ENCODE peak calls at places on chromosomes 12 and 14, in eight cellular contexts. One of them, this sample, is unnamed. For H3K9me2, the result is how much of the 10 kb centered on the place peaks cover.

GRCh38 chr14:104579507-104579906 is at the start of gene C14orf180:
- DNase-seq in OCI-LY7: no peak
- DNase-seq in PC-3: no peak
- DNase-seq in SK-N-SH: peak
- DNase-seq in GM23338: no peak
- DNase-seq in MM.1S: no peak
- DNase-seq in hepatocyte: no peak
- DNase-seq in PC-9: no peak
- DNase-seq in this sample: no peak

GRCh38 chr12:29153231-29153630 is 4.2 kb downstream of the FAR2 start:
- DNase-seq in OCI-LY7: peak
- DNase-seq in PC-3: no peak
- DNase-seq in SK-N-SH: no peak
- DNase-seq in GM23338: peak
- DNase-seq in MM.1S: peak
- DNase-seq in hepatocyte: no peak
- DNase-seq in PC-9: no peak
- DNase-seq in this sample: no peak

GRCh38 chr12:40692617-40693502 is 621 bp downstream of the CNTN1 start:
- DNase-seq in OCI-LY7: no peak
- DNase-seq in PC-3: no peak
- DNase-seq in SK-N-SH: peak
- DNase-seq in GM23338: peak
- DNase-seq in MM.1S: no peak
- DNase-seq in hepatocyte: peak
- DNase-seq in PC-9: no peak
- DNase-seq in this sample: no peak

GRCh38 chr12:58302487-58303011 is 361.2 kb downstream of the ATP23 start:
- DNase-seq in OCI-LY7: peak
- DNase-seq in PC-3: peak
- DNase-seq in SK-N-SH: no peak
- DNase-seq in GM23338: peak
- DNase-seq in MM.1S: no peak
- DNase-seq in hepatocyte: no peak
- DNase-seq in PC-9: peak
- DNase-seq in this sample: no peak

GRCh38 chr12:19003110-19003509 is 126.4 kb upstream of the PLEKHA5 start:
- DNase-seq in OCI-LY7: no peak
- DNase-seq in PC-3: no peak
- DNase-seq in SK-N-SH: no peak
- DNase-seq in GM23338: no peak
- DNase-seq in MM.1S: no peak
- DNase-seq in hepatocyte: no peak
- DNase-seq in PC-9: no peak
- DNase-seq in this sample: no peak

GRCh38 chr12:60710246-60710645 is 1114.4 kb downstream of the SLC16A7 start:
- DNase-seq in OCI-LY7: no peak
- DNase-seq in PC-3: peak
- DNase-seq in SK-N-SH: no peak
- DNase-seq in GM23338: no peak
- DNase-seq in MM.1S: no peak
- DNase-seq in hepatocyte: no peak
- DNase-seq in PC-9: no peak
- DNase-seq in this sample: no peak

GRCh38 chr12:121813951-121814350 is 10.1 kb downstream of the SETD1B start:
- DNase-seq in OCI-LY7: no peak
- DNase-seq in PC-3: no peak
- DNase-seq in SK-N-SH: no peak
- DNase-seq in GM23338: no peak
- DNase-seq in MM.1S: no peak
- DNase-seq in hepatocyte: no peak
- DNase-seq in PC-9: no peak
- DNase-seq in this sample: no peak

GRCh38 chr14:94686511-94687160 is 74.4 kb downstream of the SERPINA3 start:
- DNase-seq in OCI-LY7: no peak
- DNase-seq in PC-3: no peak
- DNase-seq in SK-N-SH: peak
- DNase-seq in GM23338: no peak
- DNase-seq in MM.1S: no peak
- DNase-seq in hepatocyte: no peak
- DNase-seq in PC-9: no peak
- DNase-seq in this sample: no peak

GRCh38 chr14:89303452-89304435 is 113.3 kb downstream of the FOXN3 start:
- DNase-seq in OCI-LY7: peak
- DNase-seq in PC-3: peak
- DNase-seq in SK-N-SH: no peak
- DNase-seq in GM23338: no peak
- DNase-seq in MM.1S: peak
- DNase-seq in hepatocyte: peak
- DNase-seq in PC-9: no peak
- DNase-seq in this sample: no peak

GRCh38 chr12:124524231-124524925 is 43.0 kb downstream of the NCOR2 start:
- DNase-seq in OCI-LY7: no peak
- DNase-seq in PC-3: peak
- DNase-seq in SK-N-SH: no peak
- DNase-seq in GM23338: no peak
- DNase-seq in MM.1S: no peak
- DNase-seq in hepatocyte: no peak
- DNase-seq in PC-9: peak
- DNase-seq in this sample: no peak

GRCh38 chr12:96045566-96045965 is 10.2 kb upstream of the LTA4H start:
- DNase-seq in OCI-LY7: no peak
- DNase-seq in PC-3: no peak
- DNase-seq in SK-N-SH: no peak
- DNase-seq in GM23338: no peak
- DNase-seq in MM.1S: no peak
- DNase-seq in hepatocyte: no peak
- DNase-seq in PC-9: no peak
- DNase-seq in this sample: no peak

GRCh38 chr12:55797068-55797467 is 20.5 kb downstream of the SARNP start:
- DNase-seq in OCI-LY7: peak
- DNase-seq in PC-3: peak
- DNase-seq in SK-N-SH: peak
- DNase-seq in GM23338: peak
- DNase-seq in MM.1S: no peak
- DNase-seq in hepatocyte: peak
- DNase-seq in PC-9: no peak
- DNase-seq in this sample: peak

GRCh38 chr14:58428011-58428807 is 690 bp downstream of the KIAA0586 start:
- DNase-seq in OCI-LY7: peak
- DNase-seq in PC-3: peak
- DNase-seq in SK-N-SH: peak
- DNase-seq in GM23338: peak
- DNase-seq in MM.1S: peak
- DNase-seq in hepatocyte: peak
- DNase-seq in PC-9: peak
- DNase-seq in this sample: peak

GRCh38 chr14:75292016-75292646 is 13.5 kb downstream of the FOS start:
- DNase-seq in OCI-LY7: no peak
- DNase-seq in PC-3: no peak
- DNase-seq in SK-N-SH: no peak
- DNase-seq in GM23338: no peak
- DNase-seq in MM.1S: no peak
- DNase-seq in hepatocyte: no peak
- DNase-seq in PC-9: no peak
- DNase-seq in this sample: no peak

GRCh38 chr12:20283467-20283866 is 84.9 kb upstream of the PDE3A start:
- DNase-seq in OCI-LY7: no peak
- DNase-seq in PC-3: no peak
- DNase-seq in SK-N-SH: no peak
- DNase-seq in GM23338: peak
- DNase-seq in MM.1S: no peak
- DNase-seq in hepatocyte: no peak
- DNase-seq in PC-9: no peak
- DNase-seq in this sample: no peak

GRCh38 chr12:10191865-10192264 is 13.0 kb downstream of the TMEM52B start:
- DNase-seq in OCI-LY7: no peak
- DNase-seq in PC-3: peak
- DNase-seq in SK-N-SH: no peak
- DNase-seq in GM23338: peak
- DNase-seq in MM.1S: no peak
- DNase-seq in hepatocyte: no peak
- DNase-seq in PC-9: peak
- DNase-seq in this sample: no peak

GRCh38 chr12:96220902-96221301 is 26.7 kb downstream of the ELK3 start:
- DNase-seq in OCI-LY7: no peak
- DNase-seq in PC-3: no peak
- DNase-seq in SK-N-SH: no peak
- DNase-seq in GM23338: no peak
- DNase-seq in MM.1S: no peak
- DNase-seq in hepatocyte: no peak
- DNase-seq in PC-9: no peak
- DNase-seq in this sample: no peak

GRCh38 chr14:23483216-23483854 is 13.8 kb downstream of the NGDN start:
- DNase-seq in OCI-LY7: peak
- DNase-seq in PC-3: peak
- DNase-seq in SK-N-SH: peak
- DNase-seq in GM23338: peak
- DNase-seq in MM.1S: no peak
- DNase-seq in hepatocyte: peak
- DNase-seq in PC-9: no peak
- DNase-seq in this sample: no peak

GRCh38 chr14:59018978-59019377 is 169.5 kb upstream of the DAAM1 start:
- DNase-seq in OCI-LY7: no peak
- DNase-seq in PC-3: peak
- DNase-seq in SK-N-SH: no peak
- DNase-seq in GM23338: peak
- DNase-seq in MM.1S: no peak
- DNase-seq in hepatocyte: no peak
- DNase-seq in PC-9: no peak
- DNase-seq in this sample: no peak

GRCh38 chr12:126518596-126519200 is 1453.5 kb downstream of the AACS start:
- DNase-seq in OCI-LY7: no peak
- DNase-seq in PC-3: no peak
- DNase-seq in SK-N-SH: no peak
- DNase-seq in GM23338: no peak
- DNase-seq in MM.1S: no peak
- DNase-seq in hepatocyte: no peak
- DNase-seq in PC-9: no peak
- DNase-seq in this sample: no peak

GRCh38 chr12:73902270-73902669 is 635.4 kb upstream of the ATXN7L3B start:
- DNase-seq in OCI-LY7: no peak
- DNase-seq in PC-3: peak
- DNase-seq in SK-N-SH: no peak
- DNase-seq in GM23338: no peak
- DNase-seq in MM.1S: no peak
- DNase-seq in hepatocyte: no peak
- DNase-seq in PC-9: no peak
- DNase-seq in this sample: no peak

DNA sequence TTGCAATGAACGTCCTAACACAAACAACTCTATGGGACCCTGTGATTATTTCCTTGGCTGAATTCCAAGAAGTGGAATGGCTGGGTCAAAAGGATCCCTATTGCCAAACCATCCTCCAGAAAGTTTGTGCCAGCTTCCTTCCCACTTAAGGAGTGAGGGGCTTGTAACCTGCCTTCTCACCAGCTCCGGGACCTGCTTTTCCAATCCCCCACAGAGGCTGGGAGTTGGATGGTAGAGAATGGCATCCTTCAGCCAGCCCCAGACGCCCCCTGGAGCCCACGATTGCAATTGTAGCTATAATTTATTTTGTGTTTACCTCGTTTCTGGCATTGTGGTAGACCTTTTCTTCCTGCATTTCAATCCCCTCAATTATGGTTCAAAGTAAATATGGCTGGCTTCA is 9.7 kb upstream of the ZDHHC22 start:
- DNase-seq in OCI-LY7: peak
- DNase-seq in PC-3: peak
- DNase-seq in SK-N-SH: peak
- DNase-seq in GM23338: peak
- DNase-seq in MM.1S: no peak
- DNase-seq in hepatocyte: peak
- DNase-seq in PC-9: no peak
- DNase-seq in this sample: no peak
- TF ChIP-seq CTCF in OCI-LY7: peak
- TF ChIP-seq CTCF in PC-3: peak
- TF ChIP-seq CTCF in SK-N-SH: peak
- TF ChIP-seq CTCF in GM23338: peak
- TF ChIP-seq CTCF in MM.1S: peak
- TF ChIP-seq CTCF in hepatocyte: peak
- TF ChIP-seq CTCF in PC-9: peak
- TF ChIP-seq CTCF in this sample: peak

DNA sequence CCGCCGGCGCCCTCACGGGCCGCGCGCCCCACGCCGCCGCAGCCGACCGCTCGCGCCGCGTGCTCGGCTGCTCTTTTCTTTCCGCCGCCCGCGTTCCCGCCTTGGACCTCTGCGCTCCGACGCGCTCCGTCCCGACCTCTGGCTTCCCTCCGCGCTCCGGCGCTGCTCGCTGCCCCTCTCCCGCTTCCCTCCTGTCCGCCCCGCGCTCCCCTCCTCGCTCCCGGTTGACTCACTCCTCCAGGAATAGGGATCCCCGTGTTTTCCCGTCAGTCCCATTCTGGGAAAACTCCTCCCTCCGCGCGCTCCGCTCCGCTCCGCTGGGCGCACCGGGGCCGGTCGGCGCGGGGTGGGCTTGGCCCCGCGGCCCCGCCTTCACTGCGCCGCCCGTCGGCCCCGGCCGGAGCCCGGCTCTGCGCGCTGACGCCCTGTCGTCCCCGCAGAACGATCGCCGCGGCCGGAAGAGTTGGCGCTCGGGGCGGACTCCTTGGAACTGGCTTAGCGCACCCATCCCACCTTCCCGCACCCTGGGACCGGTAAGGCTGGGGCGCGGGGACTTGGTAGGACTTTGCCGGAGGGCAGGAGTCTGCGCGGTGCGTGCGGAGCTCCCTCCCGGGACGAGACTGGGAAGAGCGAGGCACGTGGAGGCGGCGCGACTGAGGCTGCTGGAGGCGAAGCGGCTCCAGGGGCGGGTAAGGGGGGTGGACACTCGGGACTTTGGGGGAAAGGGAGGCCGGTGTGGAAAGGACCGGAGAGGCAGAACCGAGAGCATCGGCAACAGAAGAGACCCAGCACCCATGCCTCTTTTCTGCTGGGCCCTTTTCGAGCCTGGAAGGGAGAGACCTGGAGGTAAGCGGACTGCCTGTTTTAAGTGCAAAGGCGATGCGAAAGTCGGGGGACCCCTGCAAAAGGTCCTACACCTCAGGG is 573 bp downstream of the TEAD4 start:
- DNase-seq in OCI-LY7: no peak
- DNase-seq in PC-3: peak
- DNase-seq in SK-N-SH: peak
- DNase-seq in GM23338: peak
- DNase-seq in MM.1S: peak
- DNase-seq in hepatocyte: peak
- DNase-seq in PC-9: peak
- DNase-seq in this sample: no peak
- H3K9me2 ChIP-seq in OCI-LY7: under half
- H3K9me2 ChIP-seq in PC-3: under half
- H3K9me2 ChIP-seq in SK-N-SH: under half
- H3K9me2 ChIP-seq in GM23338: under half
- H3K9me2 ChIP-seq in MM.1S: under half
- H3K9me2 ChIP-seq in hepatocyte: under half
- H3K9me2 ChIP-seq in PC-9: under half
- H3K9me2 ChIP-seq in this sample: under half

GRCh38 chr12:130970908-130971233 is 17.2 kb downstream of the ADGRD1 start:
- DNase-seq in OCI-LY7: no peak
- DNase-seq in PC-3: no peak
- DNase-seq in SK-N-SH: no peak
- DNase-seq in GM23338: no peak
- DNase-seq in MM.1S: no peak
- DNase-seq in hepatocyte: no peak
- DNase-seq in PC-9: no peak
- DNase-seq in this sample: no peak
- TF ChIP-seq CTCF in OCI-LY7: no peak
- TF ChIP-seq CTCF in PC-3: no peak
- TF ChIP-seq CTCF in SK-N-SH: no peak
- TF ChIP-seq CTCF in GM23338: no peak
- TF ChIP-seq CTCF in MM.1S: no peak
- TF ChIP-seq CTCF in hepatocyte: no peak
- TF ChIP-seq CTCF in PC-9: no peak
- TF ChIP-seq CTCF in this sample: no peak

GRCh38 chr12:116317139-116317538 is 39.6 kb upstream of the MED13L start:
- DNase-seq in OCI-LY7: no peak
- DNase-seq in PC-3: no peak
- DNase-seq in SK-N-SH: no peak
- DNase-seq in GM23338: no peak
- DNase-seq in MM.1S: no peak
- DNase-seq in hepatocyte: no peak
- DNase-seq in PC-9: no peak
- DNase-seq in this sample: no peak
- H3K9me2 ChIP-seq in OCI-LY7: under half
- H3K9me2 ChIP-seq in PC-3: under half
- H3K9me2 ChIP-seq in SK-N-SH: under half
- H3K9me2 ChIP-seq in GM23338: under half
- H3K9me2 ChIP-seq in MM.1S: under half
- H3K9me2 ChIP-seq in hepatocyte: under half
- H3K9me2 ChIP-seq in PC-9: under half
- H3K9me2 ChIP-seq in this sample: under half

This sample was measured in HCT116.